ENCODE peak calls at places on chromosomes 12 and 14, in eight cellular contexts. Y is iPS-NIHi11; W is activated CD4-positive, alpha-beta T cell treated with anti-CD3 and anti-CD28 coated beads, Interleukin-2, amount 10 ng/mL, durations not matched to agents 24 days and 14 days; V is fibroblast of pulmonary artery; C is T47D; P is skeletal muscle cell; T is epithelial cell of esophagus; D is HEK293T. H is an unnamed sample.

GRCh38 chr12:5872745-5873144 is 72.3 kb downstream of the ANO2 start:
- DNase-seq in Y (peak), W (no peak), V (no peak), C (no peak), P (no peak), T (no peak), D (peak), H (no peak)

GRCh38 chr12:6524648-6525047 is 9.7 kb upstream of the GAPDH start:
- DNase-seq in Y (no peak), W (no peak), V (no peak), C (no peak), P (no peak), T (no peak), D (no peak), H (no peak)

GRCh38 chr14:55102141-55102547 is 26.9 kb upstream of the LGALS3 start:
- DNase-seq in Y (peak), W (peak), V (peak), C (peak), P (peak), T (peak), D (no peak), H (peak)

GRCh38 chr14:103007555-103007954 is 49.8 kb downstream of the CDC42BPB start:
- DNase-seq in Y (no peak), W (no peak), V (no peak), C (no peak), P (no peak), T (no peak), D (no peak), H (peak)

GRCh38 chr14:77097006-77097688 is 911 bp upstream of the CIPC start:
- DNase-seq in Y (no peak), W (no peak), V (no peak), C (no peak), P (no peak), T (peak), D (no peak), H (no peak)

GRCh38 chr12:40583743-40584142 is 108.5 kb upstream of the CNTN1 start:
- DNase-seq in Y (no peak), W (no peak), V (no peak), C (no peak), P (no peak), T (no peak), D (no peak), H (no peak)

GRCh38 chr12:24072302-24072701 is 122.8 kb upstream of the SOX5 start:
- DNase-seq in Y (no peak), W (no peak), V (no peak), C (no peak), P (no peak), T (no peak), D (no peak), H (no peak)

GRCh38 chr12:6452908-6453630 is 1.2 kb downstream of the TAPBPL start:
- DNase-seq in Y (no peak), W (peak), V (no peak), C (no peak), P (no peak), T (peak), D (no peak), H (no peak)

GRCh38 chr14:101460521-101460920 is 100.8 kb upstream of the DIO3 start:
- DNase-seq in Y (no peak), W (no peak), V (no peak), C (no peak), P (no peak), T (no peak), D (no peak), H (no peak)

GRCh38 chr14:68286667-68287066 is 467.1 kb downstream of the RAD51B start:
- DNase-seq in Y (no peak), W (no peak), V (no peak), C (no peak), P (no peak), T (peak), D (no peak), H (no peak)

H was measured in endothelial cell of umbilical vein.